ENCODE peak calls at places on chromosomes 6 and 20, in six cellular contexts. H is HCT116, R is endothelial cell of umbilical vein, Z is GM12878, X is breast epithelium, U is stomach. O is an unnamed sample.

GRCh38 chr20:1005452-1006027 is 3.4 kb upstream of the RSPO4 start:
- DNase-seq in H (peak; percentile 63), R (peak; percentile 21), Z (peak; percentile 2), X (no peak), U (no peak), O (peak; percentile 43)

GRCh38 chr6:3283641-3284435 is 25.1 kb downstream of the PSMG4 start:
- DNase-seq in H (no peak), R (no peak), Z (no peak), X (peak; percentile 42), U (no peak), O (no peak)

GRCh38 chr20:38143238-38143645 is 21.8 kb downstream of the TGM2 start:
- DNase-seq in H (no peak), R (no peak), Z (no peak), X (no peak), U (no peak), O (peak; percentile 72)

GRCh38 chr6:26118999-26119398 is 31.8 kb downstream of the HFE start:
- DNase-seq in H (peak; percentile 89), R (no peak), Z (no peak), X (no peak), U (peak; percentile 59), O (no peak)

GRCh38 chr20:21109144-21109543 is 3.0 kb upstream of the LINC00237 start:
- DNase-seq in H (no peak), R (no peak), Z (no peak), X (no peak), U (no peak), O (no peak)

GRCh38 chr20:19094959-19095541 is 117.4 kb upstream of the SLC24A3 start:
- DNase-seq in H (no peak), R (no peak), Z (no peak), X (no peak), U (peak; percentile 36), O (peak; percentile 38)

GRCh38 chr6:122833229-122833556 is 44.1 kb downstream of the SMPDL3A start:
- DNase-seq in H (no peak), R (no peak), Z (no peak), X (no peak), U (no peak), O (no peak)

GRCh38 chr6:14889698-14890593 is 355.9 kb upstream of the JARID2 start:
- DNase-seq in H (no peak), R (no peak), Z (no peak), X (no peak), U (no peak), O (no peak)

GRCh38 chr20:13231031-13231752 is 10.1 kb downstream of the ISM1 start:
- DNase-seq in H (no peak), R (no peak), Z (no peak), X (no peak), U (no peak), O (no peak)

GRCh38 chr6:41159415-41160082 is 3.4 kb downstream of the TREM2 start:
- DNase-seq in H (no peak), R (no peak), Z (no peak), X (no peak), U (no peak), O (no peak)

GRCh38 chr20:2738734-2739398 is 46.3 kb downstream of the EBF4 start:
- DNase-seq in H (no peak), R (no peak), Z (no peak), X (no peak), U (no peak), O (no peak)

GRCh38 chr6:170347091-170347490 is 40.5 kb downstream of the FAM120B start:
- DNase-seq in H (no peak), R (peak; percentile 75), Z (peak; percentile 7), X (no peak), U (no peak), O (no peak)

GRCh38 chr6:126696921-126697693 is 357.2 kb downstream of the CENPW start:
- DNase-seq in H (no peak), R (no peak), Z (no peak), X (no peak), U (no peak), O (no peak)

GRCh38 chr6:40336986-40337780 is 250.0 kb downstream of the LRFN2 start:
- DNase-seq in H (no peak), R (no peak), Z (no peak), X (no peak), U (no peak), O (no peak)

GRCh38 chr6:162485464-162485863 is 242.1 kb downstream of the PRKN start:
- DNase-seq in H (no peak), R (no peak), Z (no peak), X (no peak), U (no peak), O (no peak)

GRCh38 chr20:43853174-43853803 is 61.4 kb upstream of the TOX2 start:
- DNase-seq in H (no peak), R (no peak), Z (no peak), X (no peak), U (no peak), O (no peak)

DNA sequence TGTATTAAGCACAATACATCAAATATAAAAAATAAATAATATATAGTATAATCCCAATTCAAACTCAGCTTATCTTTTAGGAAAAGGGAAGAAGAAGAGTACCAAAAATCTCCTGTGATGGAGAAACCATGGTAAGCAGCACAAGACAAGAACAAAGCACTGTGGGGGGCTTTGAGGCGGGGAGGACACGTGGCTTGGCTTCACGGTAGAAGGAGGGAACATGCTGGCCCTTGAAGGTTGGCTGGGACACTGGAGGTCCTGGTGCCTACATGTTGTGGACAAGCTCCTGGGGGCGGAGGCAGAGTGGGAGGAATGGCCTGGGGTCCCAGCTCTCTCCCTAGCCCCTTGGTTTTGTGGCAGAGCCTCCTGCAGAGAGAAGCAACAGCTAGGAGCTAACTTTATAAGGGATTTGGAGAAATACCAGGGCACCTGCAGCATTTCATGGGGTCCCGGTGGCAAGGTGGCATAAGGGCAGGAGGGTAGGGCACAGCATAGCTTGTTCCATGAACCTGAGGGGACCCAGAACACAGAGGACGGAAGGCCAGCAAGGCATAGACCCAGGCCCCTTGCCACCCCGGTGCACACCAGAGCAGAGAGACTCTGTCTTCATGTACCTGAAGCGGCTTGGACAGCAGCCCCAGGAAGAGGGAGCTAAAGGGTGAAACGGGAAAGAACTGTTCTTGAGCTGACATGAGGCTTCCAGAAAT is 72.0 kb downstream of the LY86 start:
- DNase-seq in H (no peak), R (no peak), Z (no peak), X (no peak), U (no peak), O (no peak)
- TF ChIP-seq POLR2AphosphoS5 in H (no peak), R (no peak), Z (no peak), X (no peak), U (no peak), O (no peak)

DNA sequence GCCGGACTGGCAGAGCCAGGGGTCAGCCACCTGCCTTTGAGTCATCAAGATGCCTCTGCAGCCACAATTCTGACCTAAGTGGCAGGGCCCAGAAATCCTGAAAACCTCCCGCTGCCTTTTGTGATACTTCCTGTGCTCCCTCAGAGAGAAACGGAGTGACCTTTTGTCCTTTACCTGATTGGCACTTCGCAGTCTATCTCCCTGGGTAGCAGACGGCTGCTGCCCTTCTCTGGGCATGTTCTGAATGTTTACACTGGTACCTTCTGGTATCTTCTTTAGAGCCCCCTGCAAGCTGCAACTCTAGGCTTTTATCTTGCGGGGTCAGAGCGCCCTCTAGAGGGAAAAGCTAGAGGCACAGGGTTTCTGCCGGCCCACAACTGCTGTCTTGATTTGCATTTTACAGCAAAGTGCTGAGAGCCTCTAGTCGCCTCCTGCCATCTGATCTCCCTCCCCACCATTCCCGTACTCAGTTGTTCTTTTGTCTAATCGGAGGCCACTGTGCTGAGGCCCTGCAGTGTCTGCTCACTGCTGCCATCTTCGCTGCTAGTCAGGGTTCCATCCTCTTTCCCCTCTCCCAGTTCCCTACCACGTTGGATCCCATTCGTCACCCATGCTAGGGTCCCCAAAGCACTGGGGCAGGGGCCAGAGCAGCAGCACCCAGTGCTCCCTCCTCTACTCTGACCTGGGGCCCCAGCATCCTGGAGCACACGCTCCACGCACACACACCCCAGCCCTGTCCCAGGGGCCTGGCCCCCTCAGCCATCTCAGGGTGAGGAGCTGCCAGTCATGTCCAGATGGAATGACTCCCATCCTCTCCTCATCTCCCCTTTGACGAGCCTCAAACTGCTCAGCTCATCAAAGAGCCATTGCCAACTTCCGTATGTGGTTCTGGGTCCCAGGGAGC is 26.7 kb downstream of the SPATA2 start:
- DNase-seq in H (peak; percentile 21), R (peak; percentile 73), Z (peak; percentile 9), X (peak; percentile 50), U (peak; percentile 56), O (peak; percentile 60)
- TF ChIP-seq POLR2AphosphoS5 in H (peak; percentile 21), R (no peak), Z (no peak), X (no peak), U (no peak), O (no peak)

DNA sequence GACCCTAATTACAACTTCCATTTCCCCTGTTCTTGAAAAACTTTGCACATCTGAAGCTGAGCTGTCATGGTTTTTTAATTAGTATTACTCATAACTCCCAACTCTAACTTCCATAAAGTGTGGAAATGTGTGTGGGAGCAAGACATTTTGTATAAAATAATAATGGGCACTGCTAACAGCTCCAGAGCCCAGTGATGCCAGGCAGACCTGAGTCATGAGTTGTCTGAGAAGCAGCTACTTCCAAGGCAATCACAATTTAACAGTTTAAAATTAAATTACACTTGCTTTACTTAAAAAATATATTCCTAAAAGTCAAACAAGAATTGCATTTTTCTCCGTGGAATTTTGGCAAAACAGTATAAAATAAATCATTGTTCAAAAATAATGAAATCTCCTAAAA is 6.4 kb downstream of the SLC2A12 start:
- DNase-seq in H (no peak), R (no peak), Z (no peak), X (no peak), U (no peak), O (no peak)
- TF ChIP-seq POLR2AphosphoS5 in H (no peak), R (no peak), Z (no peak), X (no peak), U (no peak), O (no peak)

DNA sequence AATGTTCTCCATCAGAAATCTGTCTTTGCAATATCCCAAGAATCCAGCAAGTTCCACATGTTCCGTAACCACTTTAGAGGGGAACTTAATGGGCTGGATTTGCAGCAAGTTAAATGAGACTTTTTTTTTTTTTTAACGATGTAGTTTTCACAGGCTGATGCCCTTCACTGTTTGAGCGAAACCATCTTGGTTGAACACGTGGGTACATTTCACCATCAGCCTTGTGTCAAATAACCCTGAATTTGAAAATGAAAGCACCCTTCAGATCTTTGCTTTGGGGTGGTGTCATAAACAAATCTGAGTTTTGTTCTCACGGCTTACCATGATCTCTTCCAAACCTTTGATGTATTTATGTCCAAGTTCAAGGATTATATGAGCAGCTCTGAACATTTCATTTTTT is 73.7 kb upstream of the EXOC2 start:
- DNase-seq in H (no peak), R (no peak), Z (peak; percentile 53), X (no peak), U (no peak), O (no peak)
- TF ChIP-seq POLR2AphosphoS5 in H (no peak), R (no peak), Z (no peak), X (no peak), U (no peak), O (no peak)

DNA sequence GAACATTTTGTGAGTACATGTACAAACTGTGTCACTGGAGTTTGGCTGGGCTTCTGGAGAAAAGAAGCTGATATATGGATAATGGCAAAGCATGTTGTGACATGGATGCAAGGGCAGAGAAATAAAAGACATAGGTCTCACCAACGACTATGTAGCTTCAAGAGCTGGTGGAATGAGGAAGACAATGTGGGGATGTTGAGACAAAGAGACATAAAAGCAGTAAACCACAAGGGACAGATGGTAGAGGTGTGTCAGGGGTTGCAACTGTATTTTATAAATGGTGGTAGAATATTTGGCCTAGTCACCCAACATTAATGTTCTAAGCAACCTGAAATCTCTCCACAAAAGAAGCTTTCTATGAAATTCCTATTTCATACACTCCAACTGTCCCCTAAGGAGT is 199.0 kb downstream of the KCNQ5 start:
- DNase-seq in H (no peak), R (no peak), Z (no peak), X (no peak), U (no peak), O (no peak)
- TF ChIP-seq POLR2AphosphoS5 in H (no peak), R (no peak), Z (no peak), X (no peak), U (no peak), O (no peak)